ENCODE peak calls at places on chromosomes 3 and 15, in four cellular contexts. V is WTC11, W is HepG2, Q is GM12878. N is an unnamed sample.
A peak's percentile ranks its signal among the peaks of the same experiment; 100 is the strongest.

GRCh38 chr15:69305204-69305931 is 6.7 kb downstream of the PAQR5 start:
- DNase-seq in W (peak; percentile 52), V (no peak), Q (no peak), N (peak; percentile 56)

GRCh38 chr3:98612587-98612986 is 19.2 kb upstream of the CPOX start:
- DNase-seq in W (peak; percentile 43), Q (no peak), V (peak; percentile 56), N (no peak)

GRCh38 chr3:40309925-40310635 is 573 bp downstream of the EIF1B start:
- DNase-seq in W (peak; percentile 35), V (peak; percentile 45), Q (no peak), N (peak; percentile 62)

GRCh38 chr3:145807990-145808389 is 353.0 kb downstream of the PLOD2 start:
- DNase-seq in Q (no peak), V (peak; percentile 13), W (no peak), N (no peak)

GRCh38 chr3:48990636-48991421 is 788 bp downstream of the P4HTM start:
- DNase-seq in Q (no peak), W (no peak), V (peak; percentile 43), N (no peak)

GRCh38 chr15:65421360-65422215 is 1.2 kb downstream of the IGDCC4 start:
- DNase-seq in V (peak; percentile 96), Q (no peak), W (no peak), N (peak; percentile 63)

GRCh38 chr15:83063555-83063954 is 3.5 kb downstream of the BTBD1 start:
- DNase-seq in W (no peak), V (no peak), Q (no peak), N (no peak)

GRCh38 chr3:194522579-194523046 is 35.8 kb upstream of the ATP13A3 start:
- DNase-seq in V (no peak), Q (no peak), W (no peak), N (no peak)

GRCh38 chr3:5542472-5542871 is 355.0 kb downstream of the EDEM1 start:
- DNase-seq in Q (no peak), W (no peak), V (no peak), N (no peak)

DNA sequence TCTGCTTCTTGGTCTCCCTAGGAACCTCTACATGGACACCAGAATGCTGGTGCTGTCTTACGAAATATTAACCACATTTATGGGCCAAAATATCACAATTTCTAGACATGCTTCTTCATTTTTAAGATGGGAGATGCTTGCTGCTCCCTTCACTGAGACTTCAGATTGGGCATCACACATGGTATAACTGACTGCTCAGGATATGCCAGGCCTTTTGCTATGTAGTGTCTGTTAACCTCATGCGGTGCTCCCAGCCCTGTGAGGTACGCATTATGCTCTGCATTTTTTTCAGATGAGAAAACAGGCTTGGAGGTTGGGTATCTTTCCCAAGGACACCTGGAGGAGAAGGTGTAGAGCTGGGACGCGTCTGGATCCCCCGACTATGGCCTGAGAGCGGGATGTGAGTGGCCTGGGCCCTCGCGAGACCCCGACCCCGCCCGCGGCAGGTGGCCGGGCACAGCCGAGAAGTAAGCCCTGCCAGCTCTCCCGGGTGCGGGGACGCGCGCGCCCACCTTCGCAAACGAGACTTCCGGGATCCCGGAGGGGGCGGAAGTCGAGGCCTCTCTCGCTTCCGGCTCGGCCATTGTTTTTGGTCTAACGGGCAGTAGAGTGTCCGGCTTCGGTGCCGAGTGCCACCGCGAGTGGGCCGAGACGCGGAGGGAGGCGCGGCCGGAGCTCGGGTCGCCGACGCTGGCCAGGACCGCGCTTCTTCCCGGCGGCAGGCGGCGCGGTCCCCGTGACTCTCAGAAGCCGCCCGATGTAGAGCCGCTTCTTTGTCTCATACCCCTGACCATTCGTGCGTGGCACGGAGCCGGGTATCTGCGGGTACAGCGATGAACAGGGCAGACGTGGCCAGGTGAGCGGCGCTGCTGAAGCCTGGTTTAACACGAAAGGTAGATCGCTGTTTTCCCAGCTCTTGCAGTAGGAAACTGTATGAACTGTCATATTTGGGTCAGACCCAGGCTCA is at the start of gene ZKSCAN7:
- DNase-seq in V (peak; percentile 77), Q (no peak), W (peak; percentile 37), N (no peak)
- TF ChIP-seq CREM in V (peak; percentile 74), Q (no peak), W (no peak), N (no peak)

GRCh38 chr15:67501177-67501835 is 19.6 kb upstream of the C15orf61 start:
- DNase-seq in Q (no peak), W (peak; percentile 24), V (no peak), N (no peak)

GRCh38 chr15:67495585-67495984 is 25.3 kb upstream of the C15orf61 start:
- DNase-seq in V (no peak), W (no peak), Q (no peak), N (no peak)
- TF ChIP-seq ETV6 in V (no peak), W (no peak), Q (no peak), N (no peak)

GRCh38 chr3:127600749-127601456 is 2.7 kb downstream of the MCM2 start:
- DNase-seq in V (no peak), Q (no peak), W (no peak), N (no peak)
- TF ChIP-seq CREM in V (no peak), Q (no peak), W (no peak), N (no peak)

GRCh38 chr3:152352559-152352958 is 83.8 kb downstream of the MBNL1 start:
- DNase-seq in Q (no peak), W (no peak), V (no peak), N (no peak)
- TF ChIP-seq ETV6 in Q (no peak), W (no peak), V (no peak), N (no peak)

DNA sequence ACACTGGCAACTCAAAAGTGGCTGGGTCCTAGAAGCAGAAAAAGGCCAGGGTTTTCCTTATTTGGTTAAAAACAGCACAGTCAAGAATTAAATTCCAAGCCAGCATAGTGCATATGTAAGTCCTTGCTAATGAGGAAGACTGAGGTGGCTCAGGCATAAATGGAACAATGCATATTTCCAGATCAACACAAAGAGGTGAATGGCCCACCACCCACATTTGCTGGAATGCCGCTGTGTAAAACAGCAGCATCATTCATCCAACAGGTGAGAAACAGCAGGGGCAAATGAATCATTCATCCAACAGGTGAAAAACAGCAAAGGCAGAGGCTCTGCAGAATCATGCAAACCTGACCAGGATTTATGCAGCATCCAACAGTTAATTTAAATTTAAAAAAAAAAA is 32.9 kb downstream of the GPR176 start:
- DNase-seq in V (peak; percentile 60), Q (no peak), W (no peak), N (no peak)
- TF ChIP-seq CREM in V (peak; percentile 57), Q (no peak), W (no peak), N (no peak)

GRCh38 chr3:188007897-188008296 is 146.1 kb upstream of the LPP start:
- DNase-seq in V (no peak), W (no peak), Q (no peak), N (no peak)
- TF ChIP-seq ETV6 in V (no peak), W (no peak), Q (no peak), N (no peak)

DNA sequence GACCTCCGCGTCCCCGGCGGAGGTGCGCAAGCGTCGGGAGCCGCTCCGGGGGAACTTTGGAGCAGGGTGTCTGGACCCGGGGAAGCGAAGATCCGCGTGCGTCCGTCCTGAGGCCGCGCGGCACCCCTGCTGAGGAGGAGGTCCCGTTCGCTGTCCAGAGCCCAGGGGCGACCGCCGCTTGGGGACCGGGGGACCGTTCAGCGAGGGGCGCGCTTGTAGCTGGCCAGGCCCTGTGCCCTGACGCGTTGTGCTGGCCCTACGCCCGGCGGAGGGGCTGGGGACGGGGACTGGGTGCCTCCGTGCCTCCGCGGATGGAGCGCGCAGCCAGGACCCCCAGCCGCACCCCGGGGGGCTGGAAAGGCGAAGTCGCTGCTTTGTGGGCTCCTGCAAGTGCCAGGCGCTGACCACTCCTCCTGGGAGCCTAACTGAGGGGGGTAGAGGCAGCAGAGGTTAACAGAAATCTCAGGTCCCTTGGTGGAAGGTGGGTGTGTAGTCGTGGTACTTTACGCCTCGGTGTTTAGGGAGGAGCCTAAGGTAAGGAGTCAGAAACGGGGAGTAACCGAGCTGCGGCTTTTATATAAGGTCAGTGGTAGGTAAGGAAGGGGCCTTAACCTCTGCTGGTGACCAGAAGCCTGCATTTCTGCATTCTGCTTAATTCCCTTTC is at the start of gene PPARG:
- DNase-seq in Q (no peak), V (peak; percentile 30), W (peak; percentile 54), N (no peak)
- TF ChIP-seq CREM in Q (no peak), V (no peak), W (no peak), N (no peak)

GRCh38 chr3:25053360-25053759 is 374.7 kb upstream of the RARB start:
- DNase-seq in Q (no peak), W (peak; percentile 10), V (no peak), N (no peak)

GRCh38 chr3:25055981-25056380 is 372.1 kb upstream of the RARB start:
- DNase-seq in V (no peak), Q (no peak), W (no peak), N (no peak)
- TF ChIP-seq ETV6 in V (no peak), Q (no peak), W (no peak), N (no peak)

N was measured in K562.